ENCODE peak calls at places on chromosomes 7 and 10, in seven cellular contexts. One of them, this sample, is unnamed. For H3K9me3, the result is how much of the 10 kb centered on the place peaks cover.

GRCh38 chr7:155338632-155339320 is 41.1 kb downstream of the INSIG1 start:
- DNase-seq in pancreas: no peak
- DNase-seq in CD8-positive, alpha-beta memory T cell: peak
- DNase-seq in right cardiac atrium: no peak
- DNase-seq in CD4-positive, alpha-beta T cell: no peak
- DNase-seq in Karpas-422: no peak
- DNase-seq in body of pancreas: no peak
- DNase-seq in this sample: no peak

GRCh38 chr7:106887376-106887775 is 22.3 kb downstream of the PIK3CG start:
- DNase-seq in Karpas-422: no peak
- DNase-seq in CD4-positive, alpha-beta T cell: no peak
- DNase-seq in pancreas: no peak
- DNase-seq in body of pancreas: no peak
- DNase-seq in CD8-positive, alpha-beta memory T cell: no peak
- DNase-seq in right cardiac atrium: no peak
- DNase-seq in this sample: no peak

GRCh38 chr7:88363869-88364268 is 57.2 kb upstream of the STEAP4 start:
- DNase-seq in right cardiac atrium: no peak
- DNase-seq in pancreas: no peak
- DNase-seq in CD4-positive, alpha-beta T cell: no peak
- DNase-seq in CD8-positive, alpha-beta memory T cell: no peak
- DNase-seq in body of pancreas: no peak
- DNase-seq in Karpas-422: no peak
- DNase-seq in this sample: no peak

GRCh38 chr10:92690211-92691041 is 671 bp downstream of the HHEX start:
- DNase-seq in right cardiac atrium: peak
- DNase-seq in body of pancreas: peak
- DNase-seq in CD4-positive, alpha-beta T cell: peak
- DNase-seq in Karpas-422: peak
- DNase-seq in CD8-positive, alpha-beta memory T cell: peak
- DNase-seq in pancreas: peak
- DNase-seq in this sample: peak

GRCh38 chr7:154698726-154699291 is 304.1 kb downstream of the PAXIP1 start:
- DNase-seq in right cardiac atrium: no peak
- DNase-seq in Karpas-422: peak
- DNase-seq in CD8-positive, alpha-beta memory T cell: no peak
- DNase-seq in pancreas: peak
- DNase-seq in CD4-positive, alpha-beta T cell: no peak
- DNase-seq in body of pancreas: no peak
- DNase-seq in this sample: no peak

GRCh38 chr10:63713191-63714144 is 192.3 kb downstream of the REEP3 start:
- DNase-seq in pancreas: peak
- DNase-seq in body of pancreas: peak
- DNase-seq in CD8-positive, alpha-beta memory T cell: no peak
- DNase-seq in right cardiac atrium: peak
- DNase-seq in CD4-positive, alpha-beta T cell: no peak
- DNase-seq in Karpas-422: no peak
- DNase-seq in this sample: no peak

GRCh38 chr10:48473704-48474103 is 131.2 kb downstream of the ARHGAP22 start:
- DNase-seq in Karpas-422: no peak
- DNase-seq in CD8-positive, alpha-beta memory T cell: no peak
- DNase-seq in CD4-positive, alpha-beta T cell: no peak
- DNase-seq in body of pancreas: no peak
- DNase-seq in right cardiac atrium: no peak
- DNase-seq in pancreas: no peak
- DNase-seq in this sample: no peak

GRCh38 chr10:23337616-23338015 is 7.0 kb downstream of the C10orf67 start:
- DNase-seq in right cardiac atrium: no peak
- DNase-seq in CD4-positive, alpha-beta T cell: no peak
- DNase-seq in CD8-positive, alpha-beta memory T cell: no peak
- DNase-seq in Karpas-422: no peak
- DNase-seq in body of pancreas: no peak
- DNase-seq in pancreas: no peak
- DNase-seq in this sample: no peak

GRCh38 chr7:35411331-35411730 is 157.4 kb upstream of the TBX20 start:
- DNase-seq in right cardiac atrium: no peak
- DNase-seq in body of pancreas: no peak
- DNase-seq in CD8-positive, alpha-beta memory T cell: no peak
- DNase-seq in CD4-positive, alpha-beta T cell: no peak
- DNase-seq in pancreas: no peak
- DNase-seq in Karpas-422: no peak
- DNase-seq in this sample: no peak

GRCh38 chr10:59271160-59271559 is 91.2 kb downstream of the FAM13C start:
- DNase-seq in right cardiac atrium: no peak
- DNase-seq in Karpas-422: no peak
- DNase-seq in body of pancreas: no peak
- DNase-seq in CD4-positive, alpha-beta T cell: no peak
- DNase-seq in CD8-positive, alpha-beta memory T cell: no peak
- DNase-seq in pancreas: no peak
- DNase-seq in this sample: no peak

GRCh38 chr7:116614509-116615285 is 57.3 kb upstream of the MET start:
- DNase-seq in body of pancreas: peak
- DNase-seq in CD4-positive, alpha-beta T cell: no peak
- DNase-seq in pancreas: no peak
- DNase-seq in right cardiac atrium: no peak
- DNase-seq in Karpas-422: no peak
- DNase-seq in CD8-positive, alpha-beta memory T cell: no peak
- DNase-seq in this sample: no peak

GRCh38 chr10:95261926-95262325 is 28.9 kb downstream of the PDLIM1 start:
- DNase-seq in CD4-positive, alpha-beta T cell: no peak
- DNase-seq in pancreas: no peak
- DNase-seq in CD8-positive, alpha-beta memory T cell: no peak
- DNase-seq in body of pancreas: no peak
- DNase-seq in Karpas-422: no peak
- DNase-seq in right cardiac atrium: no peak
- DNase-seq in this sample: no peak

GRCh38 chr10:23419657-23420319 is 19.1 kb upstream of the OTUD1 start:
- DNase-seq in Karpas-422: no peak
- DNase-seq in right cardiac atrium: no peak
- DNase-seq in pancreas: no peak
- DNase-seq in CD8-positive, alpha-beta memory T cell: no peak
- DNase-seq in CD4-positive, alpha-beta T cell: no peak
- DNase-seq in body of pancreas: no peak
- DNase-seq in this sample: no peak

GRCh38 chr7:140625908-140626868 is 14.4 kb downstream of the DENND2A start:
- DNase-seq in body of pancreas: peak
- DNase-seq in CD8-positive, alpha-beta memory T cell: no peak
- DNase-seq in Karpas-422: no peak
- DNase-seq in pancreas: peak
- DNase-seq in right cardiac atrium: peak
- DNase-seq in CD4-positive, alpha-beta T cell: no peak
- DNase-seq in this sample: no peak

GRCh38 chr10:43262043-43262901 is 4.6 kb downstream of the RASGEF1A start:
- DNase-seq in body of pancreas: no peak
- DNase-seq in pancreas: no peak
- DNase-seq in CD4-positive, alpha-beta T cell: no peak
- DNase-seq in CD8-positive, alpha-beta memory T cell: no peak
- DNase-seq in right cardiac atrium: no peak
- DNase-seq in Karpas-422: peak
- DNase-seq in this sample: no peak

GRCh38 chr7:122455108-122455507 is 150.6 kb upstream of the FEZF1 start:
- DNase-seq in pancreas: no peak
- DNase-seq in body of pancreas: no peak
- DNase-seq in CD8-positive, alpha-beta memory T cell: no peak
- DNase-seq in Karpas-422: no peak
- DNase-seq in right cardiac atrium: no peak
- DNase-seq in CD4-positive, alpha-beta T cell: no peak
- DNase-seq in this sample: no peak

GRCh38 chr10:114821915-114822770 is 563 bp downstream of the FHIP2A start:
- DNase-seq in CD8-positive, alpha-beta memory T cell: peak
- DNase-seq in Karpas-422: peak
- DNase-seq in right cardiac atrium: peak
- DNase-seq in CD4-positive, alpha-beta T cell: peak
- DNase-seq in body of pancreas: peak
- DNase-seq in pancreas: peak
- DNase-seq in this sample: peak

GRCh38 chr7:147483634-147484292 is 1106.8 kb upstream of the C7orf33 start:
- DNase-seq in Karpas-422: no peak
- DNase-seq in pancreas: no peak
- DNase-seq in CD8-positive, alpha-beta memory T cell: no peak
- DNase-seq in CD4-positive, alpha-beta T cell: no peak
- DNase-seq in right cardiac atrium: no peak
- DNase-seq in body of pancreas: no peak
- DNase-seq in this sample: no peak

GRCh38 chr10:118256825-118257570 is 85.1 kb downstream of the FAM204A start:
- DNase-seq in right cardiac atrium: no peak
- DNase-seq in CD4-positive, alpha-beta T cell: no peak
- DNase-seq in Karpas-422: no peak
- DNase-seq in body of pancreas: no peak
- DNase-seq in CD8-positive, alpha-beta memory T cell: no peak
- DNase-seq in pancreas: no peak
- DNase-seq in this sample: no peak

GRCh38 chr7:23410446-23411183 is 59.7 kb downstream of the IGF2BP3 start:
- DNase-seq in Karpas-422: no peak
- DNase-seq in CD4-positive, alpha-beta T cell: no peak
- DNase-seq in right cardiac atrium: no peak
- DNase-seq in CD8-positive, alpha-beta memory T cell: no peak
- DNase-seq in pancreas: no peak
- DNase-seq in body of pancreas: no peak
- DNase-seq in this sample: no peak

DNA sequence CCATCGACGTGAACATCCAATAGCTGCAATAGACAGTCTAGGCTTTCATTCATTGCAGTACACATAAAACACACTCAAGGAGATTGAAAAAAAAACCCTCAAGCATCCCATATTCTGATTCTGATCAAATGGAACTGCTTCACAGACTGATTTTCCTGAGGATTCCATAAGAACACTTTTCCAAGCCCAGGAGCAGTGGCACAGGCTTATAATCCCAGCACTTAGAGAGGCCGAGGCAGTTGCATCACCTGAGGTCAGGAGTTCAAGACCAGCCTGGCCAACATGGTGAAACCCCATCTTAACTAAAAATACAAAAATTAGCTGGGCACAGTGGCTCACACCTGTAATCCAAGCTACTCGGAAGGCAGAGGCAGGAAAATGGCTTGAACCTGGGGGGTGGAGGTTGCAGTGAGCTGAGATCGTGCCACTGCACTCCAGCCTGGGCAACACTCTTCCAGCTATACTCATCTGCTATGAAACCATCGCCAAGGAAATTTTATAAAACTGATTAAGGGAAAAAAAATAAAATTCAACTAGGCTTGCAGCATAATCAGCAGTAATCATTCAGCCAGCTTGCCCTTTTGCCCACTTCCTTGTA is 109.9 kb upstream of the TRIM24 start:
- DNase-seq in body of pancreas: no peak
- DNase-seq in right cardiac atrium: no peak
- DNase-seq in CD4-positive, alpha-beta T cell: no peak
- DNase-seq in CD8-positive, alpha-beta memory T cell: no peak
- DNase-seq in Karpas-422: no peak
- DNase-seq in pancreas: no peak
- DNase-seq in this sample: no peak
- H3K9me3 ChIP-seq in body of pancreas: under half
- H3K9me3 ChIP-seq in right cardiac atrium: under half
- H3K9me3 ChIP-seq in CD4-positive, alpha-beta T cell: under half
- H3K9me3 ChIP-seq in CD8-positive, alpha-beta memory T cell: under half
- H3K9me3 ChIP-seq in Karpas-422: under half
- H3K9me3 ChIP-seq in pancreas: under half
- H3K9me3 ChIP-seq in this sample: under half

DNA sequence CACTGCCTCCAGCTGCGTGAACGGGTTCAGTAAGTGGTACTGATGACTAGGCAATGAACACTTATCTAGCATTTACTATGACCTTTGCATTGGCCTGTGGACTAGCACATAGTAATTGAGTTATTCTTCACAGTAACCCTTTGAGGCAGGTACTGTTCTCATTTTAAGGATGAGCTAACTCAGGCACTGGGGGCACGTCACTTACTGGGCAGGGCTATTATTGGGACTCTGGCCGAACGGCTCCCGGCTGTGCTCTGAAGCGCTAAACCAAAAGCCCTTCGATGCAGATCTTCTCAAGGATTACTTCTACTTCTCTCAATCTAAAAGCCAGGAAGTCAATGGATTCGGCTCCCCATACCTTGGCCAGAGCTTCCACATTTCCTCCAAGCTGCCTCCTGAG is 38.3 kb downstream of the WIPF3 start:
- DNase-seq in CD4-positive, alpha-beta T cell: no peak
- DNase-seq in CD8-positive, alpha-beta memory T cell: no peak
- DNase-seq in body of pancreas: no peak
- DNase-seq in pancreas: no peak
- DNase-seq in right cardiac atrium: no peak
- DNase-seq in Karpas-422: no peak
- DNase-seq in this sample: no peak
- H3K9me3 ChIP-seq in CD4-positive, alpha-beta T cell: under half
- H3K9me3 ChIP-seq in CD8-positive, alpha-beta memory T cell: under half
- H3K9me3 ChIP-seq in body of pancreas: under half
- H3K9me3 ChIP-seq in pancreas: under half
- H3K9me3 ChIP-seq in right cardiac atrium: under half
- H3K9me3 ChIP-seq in Karpas-422: under half
- H3K9me3 ChIP-seq in this sample: under half

DNA sequence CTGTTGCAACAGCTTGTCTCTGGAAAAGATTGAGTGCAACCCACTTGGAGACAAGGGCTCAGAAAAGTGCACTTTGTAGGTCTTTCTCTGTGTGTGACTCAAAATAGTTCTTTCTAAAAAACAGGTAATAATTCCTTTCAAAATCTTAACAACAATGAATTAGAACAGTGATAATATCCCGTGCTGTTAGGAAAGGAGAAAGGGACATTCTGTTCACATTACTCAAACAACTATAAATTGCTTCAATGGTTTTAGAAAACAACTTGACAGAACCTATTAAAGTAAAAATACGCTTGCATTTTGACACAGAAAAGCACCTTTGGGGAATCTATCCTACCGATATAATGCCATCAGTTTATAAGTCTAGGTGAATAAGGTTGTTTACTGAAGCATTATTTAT is 468.1 kb upstream of the DPP6 start:
- DNase-seq in CD8-positive, alpha-beta memory T cell: no peak
- DNase-seq in right cardiac atrium: no peak
- DNase-seq in pancreas: no peak
- DNase-seq in body of pancreas: no peak
- DNase-seq in Karpas-422: no peak
- DNase-seq in CD4-positive, alpha-beta T cell: no peak
- DNase-seq in this sample: no peak
- H3K9me3 ChIP-seq in CD8-positive, alpha-beta memory T cell: under half
- H3K9me3 ChIP-seq in right cardiac atrium: under half
- H3K9me3 ChIP-seq in pancreas: under half
- H3K9me3 ChIP-seq in body of pancreas: under half
- H3K9me3 ChIP-seq in Karpas-422: under half
- H3K9me3 ChIP-seq in CD4-positive, alpha-beta T cell: under half
- H3K9me3 ChIP-seq in this sample: under half

GRCh38 chr7:158416283-158416933 is 171.2 kb downstream of the PTPRN2 start:
- DNase-seq in body of pancreas: peak
- DNase-seq in right cardiac atrium: no peak
- DNase-seq in pancreas: no peak
- DNase-seq in Karpas-422: no peak
- DNase-seq in CD8-positive, alpha-beta memory T cell: no peak
- DNase-seq in CD4-positive, alpha-beta T cell: no peak
- DNase-seq in this sample: no peak

GRCh38 chr7:158411232-158411950 is 176.2 kb downstream of the PTPRN2 start:
- DNase-seq in body of pancreas: no peak
- DNase-seq in CD8-positive, alpha-beta memory T cell: no peak
- DNase-seq in pancreas: no peak
- DNase-seq in CD4-positive, alpha-beta T cell: no peak
- DNase-seq in Karpas-422: no peak
- DNase-seq in right cardiac atrium: no peak
- DNase-seq in this sample: no peak

GRCh38 chr7:158419238-158419785 is 168.3 kb downstream of the PTPRN2 start:
- DNase-seq in CD4-positive, alpha-beta T cell: no peak
- DNase-seq in body of pancreas: no peak
- DNase-seq in CD8-positive, alpha-beta memory T cell: no peak
- DNase-seq in right cardiac atrium: no peak
- DNase-seq in Karpas-422: no peak
- DNase-seq in pancreas: no peak
- DNase-seq in this sample: no peak

GRCh38 chr7:158413962-158414961 is 173.4 kb downstream of the PTPRN2 start:
- DNase-seq in right cardiac atrium: no peak
- DNase-seq in body of pancreas: no peak
- DNase-seq in CD8-positive, alpha-beta memory T cell: no peak
- DNase-seq in CD4-positive, alpha-beta T cell: no peak
- DNase-seq in pancreas: no peak
- DNase-seq in Karpas-422: no peak
- DNase-seq in this sample: no peak

GRCh38 chr7:158415316-158415715 is 172.3 kb downstream of the PTPRN2 start:
- DNase-seq in CD4-positive, alpha-beta T cell: no peak
- DNase-seq in pancreas: no peak
- DNase-seq in right cardiac atrium: no peak
- DNase-seq in body of pancreas: no peak
- DNase-seq in CD8-positive, alpha-beta memory T cell: no peak
- DNase-seq in Karpas-422: no peak
- DNase-seq in this sample: no peak
- H3K9me3 ChIP-seq in CD4-positive, alpha-beta T cell: under half
- H3K9me3 ChIP-seq in pancreas: under half
- H3K9me3 ChIP-seq in right cardiac atrium: under half
- H3K9me3 ChIP-seq in body of pancreas: under half
- H3K9me3 ChIP-seq in CD8-positive, alpha-beta memory T cell: under half
- H3K9me3 ChIP-seq in Karpas-422: under half
- H3K9me3 ChIP-seq in this sample: under half